ENCODE peak calls at places on chromosomes 5 and 9, in nine cellular contexts. Y is neural progenitor cell, N is colonic mucosa, G is esophagus squamous epithelium, W is H1, P is A549, C is left lung, U is stomach, A is OCI-LY7. H is an unnamed sample.
A peak's percentile ranks its signal among the peaks of the same experiment; 100 is the strongest.

GRCh38 chr9:103552712-103553111 is 541.4 kb upstream of the SMC2 start:
- DNase-seq in Y (no peak), N (no peak), G (no peak), W (no peak), P (no peak), C (no peak), U (no peak), A (no peak), H (no peak)

GRCh38 chr5:68171101-68171558 is 44.4 kb upstream of the PIK3R1 start:
- DNase-seq in Y (peak; percentile 61), N (peak; percentile 34), G (no peak), W (no peak), P (no peak), C (no peak), U (peak; percentile 31), A (no peak), H (no peak)

GRCh38 chr5:61999371-61999770 is 306.6 kb upstream of the KIF2A start:
- DNase-seq in Y (no peak), N (no peak), G (no peak), W (no peak), P (no peak), C (no peak), U (no peak), A (no peak), H (no peak)

GRCh38 chr5:21219966-21220365 is 1232.0 kb upstream of the CDH18 start:
- DNase-seq in Y (no peak), N (no peak), G (no peak), W (no peak), P (no peak), C (no peak), U (no peak), A (no peak), H (no peak)

GRCh38 chr5:149439899-149440655 is 61.0 kb upstream of the IL17B start:
- DNase-seq in Y (peak; percentile 51), N (peak; percentile 91), G (no peak), W (no peak), P (peak; percentile 96), C (no peak), U (peak; percentile 76), A (no peak), H (no peak)

GRCh38 chr9:4986291-4986690 is 1.2 kb downstream of the JAK2 start:
- DNase-seq in Y (no peak), N (no peak), G (no peak), W (no peak), P (no peak), C (no peak), U (no peak), A (peak; percentile 11), H (no peak)

GRCh38 chr9:93154293-93154903 is 20.3 kb upstream of the NINJ1 start:
- DNase-seq in Y (peak; percentile 84), N (peak; percentile 53), G (no peak), W (peak; percentile 84), P (peak; percentile 76), C (no peak), U (no peak), A (peak; percentile 71), H (peak; percentile 36)

GRCh38 chr5:135651156-135651555 is 72.4 kb upstream of the CXCL14 start:
- DNase-seq in Y (no peak), N (no peak), G (no peak), W (peak; percentile 22), P (no peak), C (no peak), U (no peak), A (no peak), H (no peak)

GRCh38 chr5:141778211-141778610 is 96.2 kb upstream of the ARAP3 start:
- DNase-seq in Y (no peak), N (no peak), G (no peak), W (no peak), P (no peak), C (no peak), U (no peak), A (peak; percentile 8), H (no peak)

DNA sequence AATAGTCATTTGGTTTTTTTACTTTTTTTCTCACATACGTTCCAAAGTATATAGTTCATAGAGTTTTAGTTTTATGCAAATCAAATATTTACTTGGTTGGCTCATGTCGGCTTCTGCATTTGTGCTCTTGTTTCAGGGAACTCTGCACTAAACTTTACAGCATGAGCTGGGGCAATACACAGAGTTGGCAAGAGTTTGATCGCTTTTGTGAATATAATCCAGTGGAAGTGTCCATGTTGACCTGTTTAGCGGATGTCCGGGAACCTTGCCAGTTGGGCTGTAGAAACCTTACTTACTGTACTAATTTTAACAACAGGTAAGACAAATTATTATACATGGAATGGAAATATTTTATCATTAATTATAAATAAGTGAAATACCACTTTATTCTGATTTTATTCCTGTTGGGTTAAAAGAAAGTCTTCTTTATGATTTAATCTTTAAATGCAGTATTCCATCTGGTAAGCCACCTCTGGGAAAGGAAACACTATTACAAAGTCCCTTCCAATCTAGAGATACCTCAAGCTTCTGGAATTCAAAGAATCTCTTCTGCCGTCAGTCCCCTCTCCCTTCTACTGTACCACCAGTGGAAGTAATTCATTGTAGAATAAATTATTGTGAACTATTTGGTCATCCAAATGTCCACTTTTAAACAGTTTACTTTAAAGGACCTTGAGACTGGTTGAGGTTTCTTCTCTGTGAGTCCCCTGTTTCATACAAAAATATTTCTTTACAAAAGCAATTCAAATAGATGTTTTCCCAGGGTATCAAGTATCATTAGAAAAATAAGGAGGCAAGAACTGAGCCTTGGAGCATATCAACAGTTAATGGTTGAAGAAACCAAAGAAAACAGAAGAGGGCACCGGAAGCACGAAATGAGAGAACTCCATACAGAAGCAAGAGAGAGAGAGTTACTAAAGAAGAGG is 45.2 kb upstream of the GLIPR2 start:
- DNase-seq in Y (no peak), N (peak; percentile 77), G (no peak), W (no peak), P (no peak), C (no peak), U (peak; percentile 57), A (no peak), H (no peak)
- TF ChIP-seq CTCF in Y (peak; percentile 6), N (no peak), G (no peak), W (no peak), P (peak; percentile 35), C (no peak), U (no peak), A (peak; percentile 17), H (no peak)

GRCh38 chr5:156474251-156474650 is 147.3 kb downstream of the SGCD start:
- DNase-seq in Y (peak; percentile 13), N (peak; percentile 21), G (no peak), W (no peak), P (no peak), C (no peak), U (no peak), A (no peak), H (no peak)
- H3K4me1 ChIP-seq in Y (peaks cover 8% of the 10 kb centered on the region), N (no peaks in the 10 kb centered on the region), G (no peaks in the 10 kb centered on the region), W (no peaks in the 10 kb centered on the region), P (peaks cover 45% of the 10 kb centered on the region), C (no peaks in the 10 kb centered on the region), U (peaks cover 5% of the 10 kb centered on the region), A (no peaks in the 10 kb centered on the region), H (no peaks in the 10 kb centered on the region)

DNA sequence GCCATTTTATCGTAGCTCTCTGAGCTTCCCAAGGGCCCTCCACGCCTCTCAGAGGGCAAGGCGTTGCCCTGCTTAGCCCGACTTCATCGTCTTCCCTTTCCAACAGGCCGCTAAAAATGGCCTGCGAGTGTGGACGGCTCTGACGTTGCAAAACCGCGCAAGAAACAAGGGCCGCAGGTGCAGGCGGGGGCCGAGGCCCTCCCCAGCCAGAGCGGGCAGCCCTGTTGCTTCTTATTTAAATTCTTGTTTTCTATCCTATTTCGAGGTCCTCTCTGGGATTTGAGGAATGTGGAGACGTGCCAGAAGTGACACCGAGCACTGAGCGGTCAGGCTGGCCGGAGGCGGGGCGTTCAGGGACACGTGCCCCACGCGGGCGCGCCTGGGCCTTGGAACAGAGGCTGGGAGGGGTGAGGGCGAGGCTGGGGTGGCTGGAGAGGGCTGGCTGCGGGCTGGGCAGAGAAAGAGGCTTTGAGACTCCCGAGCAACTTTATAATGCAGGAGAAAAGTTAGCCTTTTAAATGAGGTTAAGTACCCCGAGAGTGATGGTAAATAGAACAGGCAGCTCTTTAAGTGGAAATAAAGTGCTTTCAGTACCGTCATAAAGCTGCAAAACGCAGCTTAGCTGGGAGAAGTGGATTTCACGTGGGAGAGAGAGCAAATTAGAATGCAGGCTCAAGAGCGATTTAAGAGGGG is 243.6 kb downstream of the AUH start:
- DNase-seq in Y (peak; percentile 48), N (peak; percentile 89), G (no peak), W (peak; percentile 74), P (no peak), C (peak; percentile 99), U (peak; percentile 73), A (no peak), H (no peak)
- H3K4me3 ChIP-seq in Y (no peak overlapping the region), N (peak overlapping the region; percentile 20), G (peak overlapping the region; percentile 8), W (peak overlapping the region; percentile 31), P (no peak overlapping the region), C (peak overlapping the region; percentile 39), U (peak overlapping the region; percentile 27), A (no peak overlapping the region), H (no peak overlapping the region)

GRCh38 chr9:134585021-134585561 is 56.5 kb upstream of the COL5A1 start:
- DNase-seq in Y (no peak), N (peak; percentile 7), G (no peak), W (peak; percentile 34), P (no peak), C (peak; percentile 60), U (no peak), A (no peak), H (no peak)

GRCh38 chr9:134589748-134590147 is 51.9 kb upstream of the COL5A1 start:
- DNase-seq in Y (no peak), N (peak; percentile 10), G (no peak), W (no peak), P (no peak), C (no peak), U (no peak), A (no peak), H (no peak)

GRCh38 chr9:134591082-134591571 is 50.5 kb upstream of the COL5A1 start:
- DNase-seq in Y (peak; percentile 26), N (no peak), G (no peak), W (no peak), P (no peak), C (no peak), U (no peak), A (no peak), H (no peak)

GRCh38 chr9:134590240-134591081 is 51.1 kb upstream of the COL5A1 start:
- DNase-seq in Y (no peak), N (peak; percentile 16), G (no peak), W (no peak), P (no peak), C (no peak), U (no peak), A (no peak), H (no peak)

DNA sequence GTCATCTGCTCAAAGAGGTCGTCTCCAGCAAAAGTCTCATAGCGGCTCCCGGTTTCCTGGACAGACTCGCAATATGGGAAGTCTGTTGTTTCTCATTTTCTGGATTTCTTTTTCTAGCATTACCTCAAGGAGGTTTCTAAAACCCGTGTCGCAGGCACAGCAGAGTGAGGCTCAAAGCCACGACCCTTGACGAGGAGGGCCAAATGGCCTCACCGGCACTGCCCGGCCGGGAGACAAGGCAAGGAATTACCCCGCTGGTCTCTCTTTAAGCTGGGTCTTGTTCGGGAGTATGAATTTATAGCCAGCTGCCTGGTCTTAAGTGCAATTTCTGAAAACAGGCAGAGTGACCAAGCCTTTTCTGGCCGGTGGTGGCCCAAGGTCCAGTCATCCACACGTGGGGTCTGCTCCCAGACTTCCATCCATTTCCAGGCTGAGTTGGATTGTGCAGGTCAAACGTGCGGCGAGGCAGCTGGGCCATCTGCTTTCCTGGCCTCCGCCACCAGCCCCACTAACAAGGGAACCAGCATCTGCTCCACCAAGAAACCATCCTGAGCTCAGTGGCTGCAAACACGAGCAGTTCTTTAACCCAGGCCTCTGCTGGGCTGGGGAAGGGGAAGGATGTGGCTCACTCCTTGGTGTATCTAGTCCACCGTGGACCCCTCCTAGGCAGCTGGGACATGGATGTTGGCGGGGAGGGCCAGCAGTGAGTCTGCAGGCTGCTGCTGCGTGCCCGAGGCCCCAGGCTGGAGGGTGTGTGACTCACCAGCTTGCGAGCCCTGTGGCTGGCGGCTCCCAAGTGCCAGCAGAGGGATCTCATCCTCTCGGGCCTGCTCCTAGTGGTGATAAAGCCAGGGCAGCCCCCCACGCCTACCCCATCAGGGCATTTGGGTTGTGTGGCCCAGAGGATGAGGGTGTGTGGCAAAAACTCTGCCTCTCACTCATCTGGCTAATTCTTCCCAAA is 55.6 kb upstream of the COL5A1 start:
- DNase-seq in Y (no peak), N (peak; percentile 2), G (no peak), W (peak; percentile 44), P (peak; percentile 92), C (peak; percentile 53), U (no peak), A (no peak), H (no peak)
- TF ChIP-seq CTCF in Y (no peak), N (no peak), G (no peak), W (no peak), P (no peak), C (no peak), U (no peak), A (no peak), H (no peak)

H was measured in CD8-positive, alpha-beta T cell.